ENCODE peak calls at places on chromosomes 5 and 9, in eight cellular contexts. K, O, V, T, G, M, E and B are unnamed samples.

GRCh38 chr5:179871506-179871905 is 12.9 kb upstream of the MRNIP start:
- DNase-seq in K (no peak), O (no peak), V (no peak), T (no peak), G (no peak), M (no peak), E (no peak), B (no peak)

GRCh38 chr9:1009101-1009707 is 32.7 kb downstream of the DMRT3 start:
- DNase-seq in K (peak; percentile 26), O (peak; percentile 81), V (peak; percentile 76), T (peak; percentile 10), G (peak; percentile 86), M (peak; percentile 79), E (peak; percentile 70), B (peak; percentile 44)

GRCh38 chr5:67222243-67223033 is 25.8 kb upstream of the CD180 start:
- DNase-seq in K (no peak), O (no peak), V (no peak), T (no peak), G (no peak), M (no peak), E (no peak), B (no peak)

GRCh38 chr9:137317021-137317978 is 15.2 kb upstream of the NRARP start:
- DNase-seq in K (no peak), O (no peak), V (no peak), T (no peak), G (no peak), M (no peak), E (no peak), B (no peak)

GRCh38 chr5:145408048-145408341 is 427.1 kb downstream of the PRELID2 start:
- DNase-seq in K (no peak), O (no peak), V (no peak), T (no peak), G (no peak), M (no peak), E (no peak), B (no peak)

GRCh38 chr5:128358826-128359225 is 179.2 kb downstream of the FBN2 start:
- DNase-seq in K (no peak), O (no peak), V (no peak), T (no peak), G (no peak), M (no peak), E (no peak), B (no peak)

GRCh38 chr5:43036856-43037711 is 3.0 kb downstream of the ANXA2R start:
- DNase-seq in K (no peak), O (no peak), V (no peak), T (no peak), G (no peak), M (no peak), E (no peak), B (no peak)

GRCh38 chr5:9562101-9562500 is 16.2 kb upstream of the SEMA5A start:
- DNase-seq in K (no peak), O (no peak), V (no peak), T (no peak), G (no peak), M (peak; percentile 34), E (no peak), B (no peak)

GRCh38 chr9:91191443-91192378 is 170.0 kb downstream of the AUH start:
- DNase-seq in K (no peak), O (peak; percentile 57), V (no peak), T (no peak), G (no peak), M (no peak), E (peak; percentile 22), B (no peak)

GRCh38 chr9:121185178-121185745 is 16.4 kb downstream of the RAB14 start:
- DNase-seq in K (no peak), O (no peak), V (no peak), T (no peak), G (no peak), M (no peak), E (no peak), B (no peak)

GRCh38 chr5:132455614-132456115 is 34.9 kb downstream of the IRF1 start:
- DNase-seq in K (no peak), O (no peak), V (no peak), T (no peak), G (no peak), M (no peak), E (no peak), B (no peak)

GRCh38 chr5:135578685-135579341 is at the start of gene CXCL14:
- DNase-seq in K (no peak), O (peak; percentile 53), V (no peak), T (peak; percentile 34), G (no peak), M (peak; percentile 70), E (no peak), B (no peak)

GRCh38 chr5:50593681-50594080 is 72.8 kb upstream of the PARP8 start:
- DNase-seq in K (no peak), O (no peak), V (no peak), T (no peak), G (peak; percentile 9), M (no peak), E (no peak), B (no peak)

GRCh38 chr9:114220129-114220541 is 64.8 kb downstream of the COL27A1 start:
- DNase-seq in K (no peak), O (no peak), V (no peak), T (no peak), G (no peak), M (no peak), E (no peak), B (no peak)

GRCh38 chr5:155068616-155069100 is 55.1 kb downstream of the KIF4B start:
- DNase-seq in K (no peak), O (no peak), V (no peak), T (no peak), G (no peak), M (no peak), E (no peak), B (no peak)

GRCh38 chr5:114317751-114318150 is 44.1 kb upstream of the KCNN2 start:
- DNase-seq in K (no peak), O (no peak), V (no peak), T (no peak), G (no peak), M (no peak), E (no peak), B (no peak)

GRCh38 chr5:150517272-150518152 is 9.6 kb downstream of the NDST1 start:
- DNase-seq in K (no peak), O (no peak), V (no peak), T (no peak), G (peak; percentile 87), M (peak; percentile 92), E (peak; percentile 53), B (no peak)

GRCh38 chr5:149298163-149298562 is 26.5 kb downstream of the AFAP1L1 start:
- DNase-seq in K (no peak), O (no peak), V (no peak), T (no peak), G (no peak), M (no peak), E (no peak), B (no peak)

GRCh38 chr5:42993516-42994284 is 46.4 kb downstream of the ANXA2R start:
- DNase-seq in K (peak; percentile 44), O (no peak), V (peak; percentile 66), T (no peak), G (no peak), M (peak; percentile 5), E (no peak), B (peak; percentile 56)

GRCh38 chr9:77374266-77374665 is 196.9 kb downstream of the VPS13A start:
- DNase-seq in K (no peak), O (no peak), V (no peak), T (no peak), G (no peak), M (no peak), E (no peak), B (no peak)

GRCh38 chr5:6279607-6280006 is 98.7 kb downstream of the MED10 start:
- DNase-seq in K (no peak), O (no peak), V (no peak), T (no peak), G (no peak), M (no peak), E (no peak), B (no peak)

GRCh38 chr9:132782106-132782505 is 96.0 kb downstream of the AK8 start:
- DNase-seq in K (no peak), O (no peak), V (no peak), T (no peak), G (no peak), M (no peak), E (no peak), B (no peak)

GRCh38 chr9:110671849-110672248 is 3.3 kb downstream of the MUSK start:
- DNase-seq in K (no peak), O (no peak), V (no peak), T (no peak), G (no peak), M (no peak), E (no peak), B (no peak)

GRCh38 chr9:109600142-109600541 is 102.0 kb upstream of the PTPN3 start:
- DNase-seq in K (no peak), O (no peak), V (no peak), T (peak; percentile 43), G (no peak), M (peak; percentile 67), E (no peak), B (no peak)

GRCh38 chr5:143592648-143593047 is 189.2 kb upstream of the NR3C1 start:
- DNase-seq in K (no peak), O (no peak), V (no peak), T (no peak), G (no peak), M (peak; percentile 27), E (no peak), B (no peak)